ENCODE peak calls at places on chromosomes 4 and X, in seven cellular contexts. K is K562, L is HCT116, E is SK-N-SH, O is HepG2, X is H1, V is GM12878. P is an unnamed sample.

GRCh38 chr4:120331486-120332281 is 265.0 kb upstream of the MAD2L1 start:
- DNase-seq in K (no peak), L (peak), E (no peak), O (no peak), X (no peak), V (no peak), P (no peak)

GRCh38 chr4:151563194-151563593 is 154.2 kb downstream of the FHIP1A start:
- DNase-seq in K (no peak), L (no peak), E (no peak), O (no peak), X (no peak), V (no peak), P (no peak)

GRCh38 chrX:68462197-68462596 is 28.9 kb upstream of the OPHN1 start:
- DNase-seq in K (no peak), L (no peak), E (no peak), O (no peak), X (no peak), V (no peak), P (no peak)

GRCh38 chrX:132390817-132391216 is 98.0 kb downstream of the MBNL3 start:
- DNase-seq in K (no peak), L (no peak), E (no peak), O (no peak), X (no peak), V (no peak), P (no peak)

GRCh38 chr4:83498187-83498586 is 13.3 kb upstream of the ABRAXAS1 start:
- DNase-seq in K (no peak), L (no peak), E (no peak), O (no peak), X (no peak), V (no peak), P (no peak)

GRCh38 chr4:3407930-3408792 is 33.6 kb upstream of the HGFAC start:
- DNase-seq in K (no peak), L (no peak), E (no peak), O (peak), X (no peak), V (no peak), P (no peak)

GRCh38 chr4:147747787-147748454 is 16.0 kb downstream of the ARHGAP10 start:
- DNase-seq in K (no peak), L (no peak), E (no peak), O (no peak), X (no peak), V (no peak), P (no peak)

GRCh38 chrX:103631145-103631544 is 2.4 kb downstream of the TCEAL1 start:
- DNase-seq in K (no peak), L (no peak), E (no peak), O (no peak), X (no peak), V (no peak), P (no peak)

GRCh38 chrX:107748490-107748889 is 27.1 kb downstream of the TSC22D3 start:
- DNase-seq in K (no peak), L (no peak), E (no peak), O (no peak), X (no peak), V (no peak), P (no peak)

GRCh38 chr4:21195682-21196081 is 495.4 kb downstream of the PACRGL start:
- DNase-seq in K (no peak), L (no peak), E (no peak), O (no peak), X (no peak), V (no peak), P (no peak)

GRCh38 chrX:118652717-118653116 is 74.7 kb upstream of the IL13RA1 start:
- DNase-seq in K (no peak), L (no peak), E (no peak), O (no peak), X (no peak), V (no peak), P (no peak)

GRCh38 chr4:7600247-7600646 is 165.5 kb upstream of the PSAPL1 start:
- DNase-seq in K (no peak), L (no peak), E (no peak), O (no peak), X (no peak), V (no peak), P (no peak)

GRCh38 chrX:34578237-34578636 is 78.8 kb downstream of the TMEM47 start:
- DNase-seq in K (no peak), L (no peak), E (peak), O (no peak), X (no peak), V (no peak), P (no peak)

GRCh38 chrX:146863566-146863965 is 49.0 kb upstream of the CXorf51A start:
- DNase-seq in K (no peak), L (no peak), E (no peak), O (no peak), X (no peak), V (no peak), P (peak)

GRCh38 chrX:23694606-23695005 is 27.3 kb downstream of the PRDX4 start:
- DNase-seq in K (peak), L (peak), E (peak), O (peak), X (no peak), V (peak), P (peak)

GRCh38 chrX:110145854-110146253 is 142.9 kb downstream of the TMEM164 start:
- DNase-seq in K (peak), L (no peak), E (peak), O (no peak), X (no peak), V (no peak), P (peak)

GRCh38 chr4:83387922-83388676 is 53.5 kb upstream of the HPSE start:
- DNase-seq in K (no peak), L (no peak), E (no peak), O (no peak), X (no peak), V (no peak), P (no peak)

GRCh38 chr4:107825072-107825789 is 499 bp downstream of the SGMS2 start:
- DNase-seq in K (no peak), L (no peak), E (peak), O (no peak), X (no peak), V (no peak), P (peak)

GRCh38 chrX:31091819-31092218 is 20.0 kb upstream of the FTHL17 start:
- DNase-seq in K (no peak), L (no peak), E (no peak), O (no peak), X (no peak), V (no peak), P (no peak)

GRCh38 chr4:11428701-11429571 is at the start of gene HS3ST1:
- DNase-seq in K (no peak), L (peak), E (peak), O (no peak), X (peak), V (no peak), P (no peak)

GRCh38 chr4:11426716-11427115 is 2.0 kb downstream of the HS3ST1 start:
- DNase-seq in K (no peak), L (no peak), E (no peak), O (no peak), X (no peak), V (no peak), P (no peak)

GRCh38 chr4:11428161-11428700 is 463 bp downstream of the HS3ST1 start:
- DNase-seq in K (no peak), L (no peak), E (no peak), O (no peak), X (no peak), V (no peak), P (no peak)

GRCh38 chr4:11427201-11427996 is 1.3 kb downstream of the HS3ST1 start:
- DNase-seq in K (no peak), L (no peak), E (no peak), O (no peak), X (no peak), V (no peak), P (no peak)

DNA sequence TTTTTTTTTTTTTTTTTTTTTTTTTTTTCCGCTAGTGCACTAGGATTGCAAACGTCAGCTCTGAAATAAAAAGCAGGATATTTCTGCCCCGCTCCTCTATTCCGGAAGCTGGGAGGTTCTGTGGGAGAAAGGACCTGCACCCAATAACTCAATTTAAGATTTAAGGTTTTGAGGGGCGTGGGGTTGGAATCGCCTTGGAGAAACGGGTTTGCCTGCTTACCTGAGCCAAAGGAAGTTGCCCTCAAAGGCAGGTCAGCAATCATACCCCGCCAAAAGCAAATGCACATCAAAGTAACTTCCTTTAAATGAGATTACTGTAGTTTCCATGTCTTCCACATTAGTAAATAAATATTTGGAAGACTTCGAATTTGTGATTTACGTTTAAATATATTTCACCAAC is 952 bp upstream of the HS3ST1 start:
- DNase-seq in K (no peak), L (no peak), E (no peak), O (no peak), X (no peak), V (no peak), P (no peak)
- TF ChIP-seq JUND in K (no peak), L (no peak), E (no peak), O (no peak), X (no peak), V (no peak), P (no peak)

DNA sequence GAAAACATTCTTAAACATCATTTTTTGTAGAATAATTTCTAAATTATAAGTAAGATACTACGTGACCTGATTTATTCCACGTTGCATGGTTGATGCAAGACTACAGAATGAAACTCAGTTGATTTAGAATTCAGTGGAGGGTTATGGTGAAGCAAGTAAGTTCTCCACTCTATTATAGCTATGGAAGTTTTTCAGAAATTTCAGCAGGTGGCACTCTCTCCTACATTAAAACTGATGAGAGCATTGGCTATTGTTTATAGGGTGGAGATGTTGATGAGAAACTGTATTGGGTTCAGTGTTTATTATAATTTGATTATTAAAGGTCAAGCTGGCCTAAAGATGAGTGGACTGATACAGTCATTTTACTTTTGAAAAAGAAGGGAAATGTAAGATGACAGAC is 88.0 kb downstream of the FNIP2 start:
- DNase-seq in K (no peak), L (peak), E (peak), O (peak), X (no peak), V (no peak), P (peak)
- TF ChIP-seq JUND in K (no peak), L (no peak), E (no peak), O (no peak), X (no peak), V (no peak), P (no peak)

GRCh38 chrX:70481424-70481823 is 36.8 kb downstream of the DLG3 start:
- DNase-seq in K (no peak), L (no peak), E (no peak), O (no peak), X (no peak), V (no peak), P (no peak)
- TF ChIP-seq JUND in K (no peak), L (no peak), E (no peak), O (no peak), X (no peak), V (no peak), P (no peak)

GRCh38 chr4:36785965-36786364 is 458.6 kb upstream of the NWD2 start:
- DNase-seq in K (no peak), L (no peak), E (no peak), O (no peak), X (no peak), V (no peak), P (no peak)

DNA sequence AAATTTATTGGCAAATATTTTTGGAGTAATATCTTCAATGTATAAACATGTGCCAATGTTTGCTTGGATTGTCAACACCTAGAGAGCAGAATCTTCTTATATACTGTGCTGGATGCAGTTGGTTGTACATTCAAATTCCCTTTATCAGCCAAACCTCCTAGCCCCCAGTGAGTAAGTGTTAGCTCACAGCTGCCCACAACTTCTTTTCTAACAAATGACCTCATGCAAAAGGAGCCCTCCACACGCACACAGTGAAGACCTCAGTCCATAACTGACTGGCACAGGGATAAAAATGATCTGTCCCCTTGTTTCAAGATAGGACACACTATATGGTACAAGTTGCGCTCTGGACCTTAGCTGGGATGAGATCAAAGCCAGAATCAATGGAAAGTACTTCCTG is 458.0 kb upstream of the NWD2 start:
- DNase-seq in K (no peak), L (no peak), E (no peak), O (no peak), X (no peak), V (no peak), P (no peak)
- TF ChIP-seq JUND in K (no peak), L (no peak), E (no peak), O (no peak), X (no peak), V (no peak), P (no peak)

GRCh38 chr4:56183344-56183959 is 203.8 kb downstream of the AASDH start:
- DNase-seq in K (no peak), L (no peak), E (no peak), O (no peak), X (no peak), V (peak), P (no peak)

GRCh38 chr4:56182356-56182755 is 204.9 kb downstream of the AASDH start:
- DNase-seq in K (no peak), L (no peak), E (no peak), O (no peak), X (no peak), V (no peak), P (no peak)

GRCh38 chr4:56184214-56184613 is 203.1 kb downstream of the AASDH start:
- DNase-seq in K (no peak), L (no peak), E (no peak), O (no peak), X (no peak), V (no peak), P (no peak)

GRCh38 chr4:56186808-56187523 is 200.3 kb downstream of the AASDH start:
- DNase-seq in K (no peak), L (no peak), E (no peak), O (no peak), X (no peak), V (no peak), P (no peak)

GRCh38 chr4:56181140-56181950 is 205.9 kb downstream of the AASDH start:
- DNase-seq in K (no peak), L (peak), E (no peak), O (no peak), X (no peak), V (no peak), P (no peak)
- TF ChIP-seq JUND in K (peak), L (no peak), E (no peak), O (no peak), X (no peak), V (no peak), P (no peak)